ENCODE peak calls at places on chromosome 7, in four cellular contexts. One of them, this sample, is unnamed.

GRCh38 chr7:128106840-128107239 is 75.6 kb upstream of the LRRC4 start:
- DNase-seq in heart left ventricle: no peak
- DNase-seq in ovary: no peak
- DNase-seq in Peyer's patch: no peak
- DNase-seq in this sample: no peak

GRCh38 chr7:159031135-159031701 is 113.4 kb downstream of the VIPR2 start:
- DNase-seq in ovary: peak; percentile 80
- DNase-seq in Peyer's patch: peak; percentile 45
- DNase-seq in heart left ventricle: peak; percentile 75
- DNase-seq in this sample: peak; percentile 25

GRCh38 chr7:154568346-154568745 is 434.6 kb downstream of the PAXIP1 start:
- DNase-seq in ovary: no peak
- DNase-seq in Peyer's patch: no peak
- DNase-seq in heart left ventricle: no peak
- DNase-seq in this sample: no peak

GRCh38 chr7:66970310-66970709 is 25.1 kb downstream of the SBDS start:
- DNase-seq in heart left ventricle: no peak
- DNase-seq in Peyer's patch: peak; percentile 43
- DNase-seq in ovary: no peak
- DNase-seq in this sample: no peak

GRCh38 chr7:112411186-112411795 is 39.0 kb upstream of the IFRD1 start:
- DNase-seq in Peyer's patch: no peak
- DNase-seq in heart left ventricle: peak; percentile 37
- DNase-seq in ovary: peak; percentile 39
- DNase-seq in this sample: no peak

GRCh38 chr7:143300959-143301617 is 12.9 kb downstream of the CASP2 start:
- DNase-seq in Peyer's patch: no peak
- DNase-seq in ovary: no peak
- DNase-seq in heart left ventricle: no peak
- DNase-seq in this sample: no peak

GRCh38 chr7:11203688-11204087 is 230.0 kb downstream of the PHF14 start:
- DNase-seq in ovary: no peak
- DNase-seq in Peyer's patch: peak; percentile 48
- DNase-seq in heart left ventricle: peak; percentile 34
- DNase-seq in this sample: no peak

GRCh38 chr7:40401406-40401805 is 266.6 kb downstream of the SUGCT start:
- DNase-seq in ovary: no peak
- DNase-seq in heart left ventricle: no peak
- DNase-seq in Peyer's patch: no peak
- DNase-seq in this sample: no peak

GRCh38 chr7:3063016-3063753 is 19.5 kb upstream of the CARD11 start:
- DNase-seq in ovary: no peak
- DNase-seq in heart left ventricle: no peak
- DNase-seq in Peyer's patch: peak; percentile 65
- DNase-seq in this sample: no peak

GRCh38 chr7:104980969-104981670 is 32.9 kb upstream of the KMT2E start:
- DNase-seq in ovary: no peak
- DNase-seq in heart left ventricle: no peak
- DNase-seq in Peyer's patch: no peak
- DNase-seq in this sample: no peak

GRCh38 chr7:45185864-45186250 is 28.3 kb downstream of the RAMP3 start:
- DNase-seq in ovary: no peak
- DNase-seq in Peyer's patch: peak; percentile 5
- DNase-seq in heart left ventricle: no peak
- DNase-seq in this sample: no peak

DNA sequence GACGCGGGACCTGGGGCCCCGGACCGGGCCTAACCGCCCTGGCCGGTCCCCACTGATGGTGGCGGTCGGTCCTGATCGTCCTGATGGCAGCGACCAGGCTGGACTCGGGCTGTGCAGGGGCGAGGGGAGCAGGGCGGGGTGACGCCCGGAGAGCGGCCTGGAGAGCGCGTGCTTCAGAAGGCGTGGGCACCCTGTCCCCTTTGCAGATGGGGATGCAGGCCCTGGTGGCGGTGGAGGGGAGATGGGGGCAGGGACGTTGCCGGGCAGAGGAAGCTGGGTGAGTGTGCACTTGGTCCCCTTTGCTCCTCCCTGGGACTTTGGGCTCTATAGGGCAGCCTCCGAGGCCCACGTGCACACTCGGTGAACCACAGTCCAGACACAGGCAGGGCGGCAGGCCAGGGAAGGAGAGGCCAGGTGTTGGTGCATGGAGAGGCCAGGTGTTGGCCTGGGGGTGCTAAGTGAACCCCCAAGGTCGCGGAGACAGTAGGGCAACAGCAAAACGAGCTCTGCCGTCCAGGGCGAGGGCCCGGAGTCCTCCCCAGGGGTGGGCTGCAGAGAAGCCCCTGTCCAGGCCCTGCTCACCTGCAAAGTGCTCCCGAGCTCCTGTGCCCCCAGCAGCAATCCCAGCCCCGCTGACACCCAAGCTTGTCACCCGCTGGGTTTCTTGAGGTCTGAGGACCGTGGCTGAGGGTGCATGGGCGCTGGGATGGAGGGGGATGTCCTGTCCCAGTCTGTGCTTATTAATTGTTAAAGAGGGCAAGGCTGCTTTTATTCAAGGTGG is 42.3 kb upstream of the FAM20C start:
- DNase-seq in heart left ventricle: peak; percentile 53
- DNase-seq in Peyer's patch: peak; percentile 87
- DNase-seq in ovary: peak; percentile 70
- DNase-seq in this sample: peak; percentile 55
- TF ChIP-seq POLR2A in heart left ventricle: no peak
- TF ChIP-seq POLR2A in Peyer's patch: peak; percentile 10
- TF ChIP-seq POLR2A in ovary: no peak
- TF ChIP-seq POLR2A in this sample: no peak

DNA sequence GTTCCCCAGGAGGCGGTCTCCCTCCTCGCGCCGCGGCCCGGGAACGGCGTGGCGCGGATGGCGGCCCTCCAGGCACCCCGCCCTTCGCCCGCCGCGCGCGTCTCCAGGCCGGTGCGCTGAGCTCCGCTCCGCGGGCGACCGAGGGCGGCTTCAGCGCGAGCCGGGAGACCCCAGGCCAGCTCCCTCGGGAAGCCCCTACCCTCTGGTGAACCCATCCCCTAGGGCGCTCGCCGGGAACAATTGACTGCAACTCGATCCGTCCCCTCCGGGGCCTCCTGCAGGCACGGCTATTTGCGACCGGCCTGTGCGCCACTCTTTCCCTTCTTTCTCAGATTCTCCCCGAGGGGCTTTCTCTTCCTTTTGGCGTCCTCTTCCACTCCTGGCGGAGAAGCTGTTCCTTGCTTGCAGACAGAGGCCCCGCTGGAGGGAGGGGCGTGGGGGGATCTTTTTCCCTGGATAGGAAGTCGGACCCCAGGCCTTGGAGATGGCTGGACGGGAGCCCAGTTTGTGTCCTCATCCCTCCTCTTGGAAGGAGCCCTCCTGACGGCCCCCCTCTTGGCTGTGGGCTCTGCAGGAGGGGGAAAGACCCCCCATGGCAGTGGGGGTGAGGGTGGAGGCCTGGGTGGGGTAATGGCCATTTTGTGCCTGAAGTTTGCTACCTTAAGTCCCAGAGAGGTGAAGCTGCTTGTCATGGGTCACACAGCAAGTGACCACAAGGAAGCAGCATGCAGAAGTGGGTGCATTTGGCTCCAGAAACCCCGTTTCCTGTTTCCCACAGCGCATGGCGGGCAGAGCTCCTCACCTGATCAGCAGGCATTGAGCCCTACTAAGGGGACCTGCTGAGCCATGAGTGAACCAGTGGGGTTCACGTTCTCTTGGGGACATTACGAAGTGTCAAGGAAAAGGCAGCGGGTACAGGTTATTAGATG is 171.2 kb upstream of the TNRC18 start:
- DNase-seq in ovary: peak; percentile 75
- DNase-seq in Peyer's patch: no peak
- DNase-seq in heart left ventricle: no peak
- DNase-seq in this sample: no peak
- TF ChIP-seq POLR2A in ovary: no peak
- TF ChIP-seq POLR2A in Peyer's patch: no peak
- TF ChIP-seq POLR2A in heart left ventricle: no peak
- TF ChIP-seq POLR2A in this sample: no peak

GRCh38 chr7:26001662-26002244 is 150.2 kb upstream of the NFE2L3 start:
- DNase-seq in Peyer's patch: no peak
- DNase-seq in ovary: no peak
- DNase-seq in heart left ventricle: no peak
- DNase-seq in this sample: no peak
- TF ChIP-seq POLR2A in Peyer's patch: no peak
- TF ChIP-seq POLR2A in ovary: no peak
- TF ChIP-seq POLR2A in heart left ventricle: no peak
- TF ChIP-seq POLR2A in this sample: no peak

DNA sequence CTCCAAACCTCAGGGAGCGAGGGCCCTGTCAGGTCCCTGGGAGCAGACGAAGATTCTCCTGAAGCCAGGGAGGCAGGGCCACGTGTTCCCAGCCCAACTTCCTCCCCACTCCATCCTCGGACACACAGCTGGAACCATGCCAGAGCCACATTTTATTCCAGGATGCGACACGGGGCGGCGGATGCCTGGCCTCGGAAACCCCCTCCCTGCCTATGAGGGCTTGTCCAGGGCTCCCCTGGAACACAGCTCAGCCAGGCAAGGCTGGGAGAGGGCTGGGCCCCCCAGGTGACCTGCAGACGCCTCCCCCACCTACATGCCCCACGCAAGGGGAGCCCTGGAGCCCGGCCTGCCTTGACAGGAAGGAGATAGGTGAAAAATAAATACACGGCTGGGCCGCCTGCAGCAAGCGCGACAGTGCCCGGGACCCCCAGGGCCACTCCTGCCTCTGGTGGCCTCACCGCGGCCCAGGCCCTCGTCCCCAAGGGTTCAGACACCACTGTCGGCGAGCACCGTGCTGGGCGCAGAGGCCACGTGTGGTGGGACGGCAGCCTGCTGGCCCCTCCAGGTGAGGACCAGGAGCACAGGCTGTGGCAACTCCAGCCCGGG is 21.5 kb downstream of the GET4 start:
- DNase-seq in heart left ventricle: peak; percentile 80
- DNase-seq in ovary: peak; percentile 53
- DNase-seq in Peyer's patch: no peak
- DNase-seq in this sample: no peak
- TF ChIP-seq POLR2A in heart left ventricle: no peak
- TF ChIP-seq POLR2A in ovary: no peak
- TF ChIP-seq POLR2A in Peyer's patch: no peak
- TF ChIP-seq POLR2A in this sample: no peak

DNA sequence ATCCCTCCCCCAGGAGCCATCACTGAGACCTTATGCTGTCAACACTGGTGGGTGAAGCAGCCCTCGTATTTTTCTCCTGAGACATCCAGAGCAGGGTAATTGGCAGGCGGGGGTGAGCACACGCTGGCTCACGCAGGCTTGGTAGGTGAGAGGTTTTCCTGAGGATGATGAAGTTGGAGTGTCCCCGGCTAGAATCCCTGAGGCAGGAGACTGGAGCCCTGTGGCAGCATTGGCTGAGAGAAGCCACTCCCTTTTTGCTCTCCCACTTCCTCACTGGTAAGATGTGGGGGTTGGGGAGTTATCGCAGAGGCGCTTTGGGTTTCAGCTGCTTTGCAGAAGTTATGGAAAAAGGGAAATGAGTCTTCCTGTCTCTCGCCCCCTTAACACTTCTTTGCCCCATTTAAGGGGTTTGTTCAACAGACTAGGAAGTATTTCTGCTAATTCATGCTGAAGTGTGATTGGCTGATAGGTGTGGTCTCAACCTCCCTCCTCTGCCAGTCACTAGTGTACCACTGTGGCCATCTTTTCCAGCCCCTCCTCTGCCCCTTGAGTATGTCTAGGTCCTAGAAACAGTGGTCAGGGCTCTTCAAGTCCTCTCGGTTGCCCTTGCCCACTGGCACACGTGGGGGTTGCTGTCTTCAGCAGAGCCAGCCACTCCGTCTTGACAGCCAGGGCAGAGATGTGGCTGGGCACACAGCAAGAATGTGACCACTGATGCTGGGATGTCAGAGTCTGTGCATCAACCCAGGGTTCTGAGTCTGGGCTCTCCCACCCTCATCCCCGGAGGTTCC is 5.7 kb downstream of the ARPC1B start:
- DNase-seq in ovary: no peak
- DNase-seq in Peyer's patch: peak; percentile 78
- DNase-seq in heart left ventricle: peak; percentile 63
- DNase-seq in this sample: no peak
- TF ChIP-seq POLR2A in ovary: no peak
- TF ChIP-seq POLR2A in Peyer's patch: no peak
- TF ChIP-seq POLR2A in heart left ventricle: no peak
- TF ChIP-seq POLR2A in this sample: no peak

GRCh38 chr7:69736411-69736810 is 138.1 kb downstream of the AUTS2 start:
- DNase-seq in heart left ventricle: no peak
- DNase-seq in ovary: no peak
- DNase-seq in Peyer's patch: no peak
- DNase-seq in this sample: no peak
- TF ChIP-seq POLR2A in heart left ventricle: no peak
- TF ChIP-seq POLR2A in ovary: no peak
- TF ChIP-seq POLR2A in Peyer's patch: no peak
- TF ChIP-seq POLR2A in this sample: no peak

DNA sequence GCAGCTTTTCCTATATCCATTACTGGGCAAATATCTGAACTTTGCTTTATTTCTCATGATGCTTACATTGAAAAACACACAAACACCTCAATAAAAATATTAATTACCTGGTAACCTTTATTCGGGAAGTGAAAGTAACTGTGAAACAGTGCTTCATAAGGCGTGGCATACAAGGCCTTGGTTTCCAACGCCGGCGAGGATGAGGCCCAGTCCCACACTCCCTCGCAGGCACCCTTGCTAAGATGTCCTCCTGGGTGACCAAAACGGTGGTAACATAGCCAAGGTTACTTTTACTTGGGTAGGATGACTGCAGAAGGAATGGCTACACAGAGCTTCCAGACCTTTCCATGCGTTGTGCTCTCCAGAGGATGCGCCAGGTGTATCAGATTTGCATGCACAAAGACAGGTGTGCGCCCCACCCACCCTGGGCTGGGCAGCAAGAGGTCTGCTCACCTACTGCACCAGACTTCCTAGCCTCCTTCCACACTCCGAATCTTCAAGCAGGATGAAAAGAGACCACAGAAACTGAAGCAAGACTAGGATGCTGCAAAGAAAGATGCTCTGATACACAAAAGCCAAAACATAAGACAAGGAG is 13.3 kb upstream of the DAGLB start:
- DNase-seq in Peyer's patch: peak; percentile 49
- DNase-seq in ovary: no peak
- DNase-seq in heart left ventricle: no peak
- DNase-seq in this sample: no peak
- TF ChIP-seq POLR2A in Peyer's patch: no peak
- TF ChIP-seq POLR2A in ovary: no peak
- TF ChIP-seq POLR2A in heart left ventricle: no peak
- TF ChIP-seq POLR2A in this sample: no peak